ENCODE peak calls at places on chromosome 22, in seven cellular contexts. J, Z, O, W, K, M and V are unnamed samples.

GRCh38 chr22:32985899-32986772 is 72.0 kb downstream of the SYN3 start:
- DNase-seq in J (no peak), Z (peak), O (peak), W (peak), K (peak), M (peak), V (peak)

GRCh38 chr22:46201059-46201757 is 48.9 kb downstream of the CDPF1 start:
- DNase-seq in J (no peak), Z (peak), O (no peak), W (peak), K (no peak), M (no peak), V (no peak)

GRCh38 chr22:37824674-37825641 is 1.8 kb downstream of the GALR3 start:
- DNase-seq in J (no peak), Z (no peak), O (no peak), W (no peak), K (no peak), M (no peak), V (no peak)

GRCh38 chr22:47065756-47066615 is 303.5 kb downstream of the TBC1D22A start:
- DNase-seq in J (no peak), Z (peak), O (peak), W (no peak), K (no peak), M (no peak), V (no peak)

GRCh38 chr22:50292643-50293440 is 14.6 kb downstream of the PLXNB2 start:
- DNase-seq in J (no peak), Z (no peak), O (no peak), W (no peak), K (no peak), M (no peak), V (no peak)

GRCh38 chr22:24376606-24377005 is 50.8 kb upstream of the ADORA2A start:
- DNase-seq in J (no peak), Z (no peak), O (no peak), W (no peak), K (no peak), M (no peak), V (no peak)

GRCh38 chr22:19590696-19591095 is 66.5 kb upstream of the CLDN5 start:
- DNase-seq in J (no peak), Z (no peak), O (no peak), W (no peak), K (no peak), M (peak), V (no peak)

GRCh38 chr22:35418088-35418487 is 18.1 kb downstream of the MCM5 start:
- DNase-seq in J (no peak), Z (no peak), O (no peak), W (no peak), K (no peak), M (no peak), V (no peak)

GRCh38 chr22:43535336-43535735 is 123.5 kb downstream of the MPPED1 start:
- DNase-seq in J (no peak), Z (no peak), O (peak), W (no peak), K (no peak), M (no peak), V (no peak)

GRCh38 chr22:22770280-22770871 is 117.2 kb upstream of the IGLL5 start:
- DNase-seq in J (no peak), Z (peak), O (peak), W (peak), K (peak), M (no peak), V (no peak)

GRCh38 chr22:39528080-39528661 is 4.4 kb downstream of the RPS19BP1 start:
- DNase-seq in J (no peak), Z (peak), O (no peak), W (no peak), K (no peak), M (no peak), V (no peak)
- TF ChIP-seq POLR2A in J (no peak), Z (no peak), O (no peak), W (no peak), K (no peak), M (no peak), V (no peak)

DNA sequence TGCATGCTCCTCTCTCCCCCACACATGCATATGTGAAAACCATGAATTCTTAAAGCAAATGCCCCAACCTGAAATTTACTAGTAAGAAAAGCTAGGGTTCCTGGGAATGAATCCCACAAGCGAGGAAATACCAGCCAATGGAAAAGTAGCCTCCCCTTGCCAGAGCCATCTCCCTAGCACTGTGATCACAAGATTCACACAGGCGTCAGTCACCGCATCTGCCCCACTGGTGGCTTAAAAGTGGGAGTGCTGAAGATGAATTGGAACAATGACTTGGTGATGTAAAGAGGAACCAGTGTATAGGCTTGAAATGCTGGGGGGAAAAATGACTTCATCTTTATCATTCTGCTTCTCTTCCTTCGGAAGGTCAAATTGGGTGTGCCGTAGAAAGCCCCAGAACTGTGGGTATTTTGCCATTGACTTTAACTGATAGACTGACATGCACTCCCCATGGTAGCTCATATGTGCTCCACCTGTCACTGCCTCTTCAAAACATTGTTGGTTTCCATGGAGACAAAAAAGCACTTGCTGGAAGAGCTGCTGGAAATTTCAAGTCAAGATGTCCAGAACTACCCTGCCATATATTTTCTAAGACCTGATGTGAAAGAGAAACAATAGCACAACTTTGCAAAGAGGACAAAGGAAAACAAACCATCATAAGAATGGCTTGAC is 19.2 kb upstream of the ASPHD2 start:
- DNase-seq in J (no peak), Z (no peak), O (no peak), W (no peak), K (no peak), M (no peak), V (no peak)
- TF ChIP-seq EP300 in J (no peak), Z (no peak), O (no peak), W (no peak), K (no peak), M (no peak), V (no peak)

GRCh38 chr22:44842417-44842816 is 90.0 kb downstream of the ARHGAP8 start:
- DNase-seq in J (no peak), Z (no peak), O (no peak), W (no peak), K (no peak), M (no peak), V (no peak)

GRCh38 chr22:44839061-44839460 is 86.7 kb downstream of the ARHGAP8 start:
- DNase-seq in J (no peak), Z (no peak), O (no peak), W (no peak), K (no peak), M (no peak), V (no peak)

GRCh38 chr22:44839721-44840120 is 87.3 kb downstream of the ARHGAP8 start:
- DNase-seq in J (no peak), Z (no peak), O (no peak), W (no peak), K (no peak), M (no peak), V (no peak)

GRCh38 chr22:44838316-44839016 is 86.1 kb downstream of the ARHGAP8 start:
- DNase-seq in J (no peak), Z (no peak), O (no peak), W (no peak), K (no peak), M (no peak), V (no peak)

DNA sequence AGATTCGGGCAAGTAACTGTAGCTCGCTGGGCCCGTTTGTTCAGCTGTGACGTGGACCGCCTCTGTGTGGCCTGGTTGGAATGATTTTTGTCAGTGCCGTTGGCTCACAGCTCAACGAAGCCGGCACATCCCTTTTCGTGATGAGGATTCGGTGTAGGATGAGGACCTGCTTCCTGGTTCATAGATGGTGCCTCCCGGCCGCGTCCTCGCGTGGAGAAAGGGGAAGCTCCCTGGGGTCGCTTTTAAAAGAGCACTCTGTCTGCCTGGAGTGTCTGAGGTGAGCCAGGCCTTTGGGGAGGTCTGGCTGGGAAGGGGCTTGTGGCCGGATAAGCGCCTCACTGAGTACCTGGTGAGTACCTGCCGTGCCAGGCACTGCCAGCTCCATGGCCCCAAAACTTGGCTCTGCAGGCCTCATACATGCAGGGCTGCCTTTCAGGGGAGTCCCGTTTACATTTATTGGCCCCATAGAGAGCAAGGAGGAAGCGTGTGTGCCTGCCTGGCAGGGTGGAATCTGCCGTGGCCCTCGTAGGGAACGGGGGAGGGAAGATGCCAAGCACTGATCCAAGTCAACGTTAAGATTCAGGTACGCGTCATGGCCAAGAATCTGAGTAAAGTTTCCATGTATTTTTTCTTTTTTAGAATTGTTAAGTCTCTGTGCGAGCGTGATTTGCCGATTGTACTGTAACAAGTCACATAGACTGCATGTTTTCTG is 88.4 kb downstream of the ARHGAP8 start:
- DNase-seq in J (no peak), Z (no peak), O (no peak), W (no peak), K (no peak), M (no peak), V (no peak)
- TF ChIP-seq POLR2A in J (no peak), Z (no peak), O (no peak), W (no peak), K (no peak), M (no peak), V (no peak)

DNA sequence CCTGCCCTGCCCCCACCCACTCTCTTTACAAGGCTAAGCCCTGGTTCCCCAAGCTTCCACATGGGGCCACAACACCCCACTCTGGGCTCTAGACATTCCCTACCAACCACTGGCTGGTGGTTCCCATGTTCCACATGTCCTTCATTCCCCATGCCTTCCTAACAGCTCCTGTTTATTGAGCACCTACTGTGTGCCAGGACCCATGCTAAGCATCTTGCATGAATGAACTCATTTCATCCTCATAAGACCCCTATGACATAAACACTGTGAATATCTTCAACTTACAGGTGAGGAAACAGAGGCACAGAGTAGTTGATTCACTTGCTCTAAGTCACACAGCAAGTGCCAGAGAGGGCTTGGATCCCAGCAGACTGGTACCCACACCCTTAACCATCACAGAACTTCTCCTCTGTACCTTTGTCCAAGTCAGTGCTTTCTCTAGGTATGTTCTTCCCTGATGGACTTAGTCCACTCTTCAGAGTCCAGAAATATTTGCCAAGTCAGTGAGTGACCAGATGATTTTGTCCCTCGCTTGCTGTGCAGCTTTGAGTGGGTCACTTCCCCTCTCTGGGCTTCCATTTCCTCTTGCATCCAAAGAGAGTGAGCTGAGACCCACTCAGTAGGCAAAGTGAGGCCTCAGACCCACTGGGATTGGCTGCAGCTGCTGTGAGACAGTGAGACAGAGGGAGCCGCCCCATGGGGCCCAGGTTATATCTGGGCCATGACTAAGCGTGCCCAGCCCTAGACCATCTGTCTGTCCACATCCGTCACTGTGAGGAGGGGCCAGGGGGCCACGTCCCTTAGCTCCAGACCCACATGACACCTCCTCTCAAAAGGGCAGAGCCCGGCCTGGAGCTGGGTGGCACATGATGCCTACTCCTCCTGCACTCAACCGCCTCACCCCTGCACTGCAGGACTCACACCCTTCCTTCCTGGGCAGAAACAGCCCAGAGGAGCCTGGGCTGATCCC is 132.4 kb downstream of the MN1 start:
- DNase-seq in J (no peak), Z (peak), O (no peak), W (peak), K (no peak), M (no peak), V (no peak)
- TF ChIP-seq EP300 in J (no peak), Z (no peak), O (no peak), W (no peak), K (no peak), M (no peak), V (no peak)

DNA sequence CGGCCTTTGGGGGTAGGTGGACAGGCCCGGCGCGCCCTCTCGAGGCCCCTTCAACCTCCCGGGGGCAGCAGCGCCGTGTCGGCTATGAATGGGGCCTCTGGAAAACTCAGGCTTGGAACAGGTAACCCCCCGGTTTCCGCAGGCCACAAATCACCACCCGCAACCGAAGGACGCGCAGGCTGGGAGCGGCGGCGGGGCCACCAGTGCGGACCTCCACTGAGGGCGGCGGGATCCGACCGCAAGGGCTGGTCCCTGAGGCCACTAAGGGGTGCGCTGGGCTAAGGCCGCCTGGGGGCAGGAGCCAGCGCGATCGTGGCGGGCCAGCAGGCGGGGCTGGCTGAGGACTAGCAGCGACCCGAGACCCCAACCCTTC is 695 bp upstream of the ATF4 start:
- DNase-seq in J (no peak), Z (peak), O (peak), W (peak), K (peak), M (peak), V (peak)
- TF ChIP-seq POLR2A in J (peak), Z (no peak), O (no peak), W (peak), K (peak), M (peak), V (peak)

DNA sequence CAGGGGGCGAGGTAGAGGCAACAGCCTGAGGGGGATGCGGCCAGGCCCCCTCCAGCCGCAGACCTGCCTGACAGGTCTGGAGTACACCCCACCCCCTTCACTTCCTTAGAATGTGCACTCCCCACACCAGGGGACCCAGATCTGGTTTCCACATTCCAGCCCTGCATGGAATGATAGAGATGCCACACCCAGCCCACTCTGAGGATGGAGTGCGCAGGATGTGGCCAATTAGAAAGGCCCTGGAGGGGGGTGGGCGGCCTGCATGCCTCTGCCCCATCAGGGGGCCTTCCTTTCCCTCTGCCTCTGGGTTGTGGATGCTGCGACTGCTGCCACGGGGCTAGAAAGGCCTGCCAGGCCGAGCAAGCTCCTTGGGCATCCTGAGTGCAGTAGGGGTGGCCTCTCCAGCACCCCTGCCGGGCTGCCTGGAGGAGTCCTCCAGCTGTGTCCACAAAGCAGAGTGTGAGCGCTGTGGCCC is 28.2 kb upstream of the MGAT3 start:
- DNase-seq in J (no peak), Z (no peak), O (no peak), W (no peak), K (no peak), M (no peak), V (no peak)
- TF ChIP-seq EP300 in J (no peak), Z (no peak), O (no peak), W (no peak), K (no peak), M (no peak), V (no peak)

DNA sequence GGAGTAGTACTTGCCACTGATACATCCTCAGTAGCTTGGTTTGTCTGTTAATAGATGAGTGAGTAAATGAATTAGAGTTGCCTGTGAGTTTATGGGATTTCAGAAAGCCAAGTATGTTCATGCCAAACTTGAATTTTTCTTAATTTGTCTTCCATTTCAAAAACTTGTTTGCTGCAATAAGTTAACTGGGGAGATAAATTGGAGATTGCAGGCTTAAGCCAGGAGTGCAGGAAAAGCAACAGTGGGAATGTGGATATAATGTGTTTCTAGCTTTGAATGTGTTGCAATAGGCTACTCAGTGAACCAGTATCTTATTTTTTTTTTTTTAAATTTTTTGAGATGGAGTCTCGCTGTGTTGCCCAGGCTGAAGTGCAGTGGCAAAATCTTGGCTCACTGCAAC is 8.2 kb downstream of the OSBP2 start:
- DNase-seq in J (no peak), Z (no peak), O (no peak), W (no peak), K (no peak), M (no peak), V (no peak)
- TF ChIP-seq POLR2A in J (no peak), Z (no peak), O (no peak), W (no peak), K (no peak), M (no peak), V (no peak)